ENCODE peak calls at places on chromosomes 13 and 19, in four cellular contexts. H is mammary epithelial cell, T is mesenchymal stem cell, B is colonic mucosa. X is an unnamed sample.

GRCh38 chr19:47005873-47006272 is 13.8 kb upstream of the NPAS1 start:
- DNase-seq in H (no peak), T (no peak), B (no peak), X (no peak)

GRCh38 chr13:45105895-45106294 is 14.4 kb upstream of the GTF2F2 start:
- DNase-seq in H (no peak), B (no peak), T (peak; percentile 41), X (no peak)

GRCh38 chr13:94641432-94641941 is 39.8 kb downstream of the GPR180 start:
- DNase-seq in H (peak; percentile 86), B (no peak), T (peak; percentile 84), X (peak; percentile 76)

GRCh38 chr13:43663474-43664090 is 123.2 kb downstream of the ENOX1 start:
- DNase-seq in B (no peak), T (no peak), H (no peak), X (peak; percentile 39)

GRCh38 chr13:28819046-28819747 is 942 bp upstream of the MTUS2 start:
- DNase-seq in T (peak; percentile 31), B (no peak), H (peak; percentile 26), X (peak; percentile 2)

GRCh38 chr19:11387154-11388034 is 3.3 kb upstream of the EPOR start:
- DNase-seq in T (no peak), H (no peak), B (no peak), X (no peak)

GRCh38 chr13:27650312-27650711 is 28.6 kb downstream of the POLR1D start:
- DNase-seq in T (no peak), B (no peak), H (no peak), X (no peak)

GRCh38 chr19:3065675-3066357 is 3.5 kb upstream of the TLE5 start:
- DNase-seq in H (no peak), B (peak; percentile 46), T (no peak), X (no peak)

GRCh38 chr13:99658266-99658991 is 157.2 kb downstream of the TM9SF2 start:
- DNase-seq in H (peak; percentile 32), B (peak; percentile 40), T (peak; percentile 58), X (peak; percentile 33)

GRCh38 chr19:48194041-48194871 is 23.8 kb downstream of the ZSWIM9 start:
- DNase-seq in B (no peak), T (no peak), H (no peak), X (no peak)

GRCh38 chr13:72692884-72693514 is 34.4 kb downstream of the MZT1 start:
- DNase-seq in H (no peak), B (no peak), T (no peak), X (no peak)

GRCh38 chr13:30388401-30389283 is 33.7 kb upstream of the UBE2L5 start:
- DNase-seq in B (no peak), H (peak; percentile 42), T (no peak), X (no peak)

GRCh38 chr19:1757468-1758230 is 4.3 kb downstream of the ONECUT3 start:
- DNase-seq in T (no peak), B (no peak), H (no peak), X (no peak)

GRCh38 chr19:44993926-44994537 is 7.2 kb upstream of the RELB start:
- DNase-seq in T (no peak), H (no peak), B (no peak), X (no peak)

GRCh38 chr19:43078311-43078710 is 4.2 kb downstream of the PSG2 start:
- DNase-seq in B (no peak), T (no peak), H (peak; percentile 84), X (peak; percentile 80)

GRCh38 chr13:79776538-79776937 is 295.6 kb downstream of the NDFIP2 start:
- DNase-seq in H (no peak), T (peak; percentile 63), B (no peak), X (peak; percentile 22)

GRCh38 chr19:56108447-56109195 is 12.5 kb downstream of the ZNF787 start:
- DNase-seq in B (no peak), H (no peak), T (no peak), X (no peak)

GRCh38 chr19:14375055-14375581 is 6.1 kb upstream of the ADGRE5 start:
- DNase-seq in T (no peak), H (no peak), B (no peak), X (no peak)

GRCh38 chr19:46730595-46730994 is 13.7 kb upstream of the PRKD2 start:
- DNase-seq in T (no peak), H (no peak), B (no peak), X (no peak)

GRCh38 chr13:104522235-104523072 is 1456.2 kb upstream of the SLC10A2 start:
- DNase-seq in B (no peak), T (no peak), H (no peak), X (no peak)

GRCh38 chr13:31982540-31982939 is 49.0 kb upstream of the FRY start:
- DNase-seq in H (peak; percentile 95), B (peak; percentile 54), T (peak; percentile 98), X (peak; percentile 96)

GRCh38 chr19:51354742-51355148 is 11.4 kb downstream of the ETFB start:
- DNase-seq in H (peak; percentile 26), B (no peak), T (peak; percentile 46), X (peak; percentile 53)

GRCh38 chr19:46202872-46203860 is 26.4 kb upstream of the IGFL1 start:
- DNase-seq in H (peak; percentile 58), T (no peak), B (no peak), X (no peak)

GRCh38 chr19:10796653-10797052 is 39.4 kb downstream of the TMED1 start:
- DNase-seq in H (no peak), T (no peak), B (no peak), X (no peak)

DNA sequence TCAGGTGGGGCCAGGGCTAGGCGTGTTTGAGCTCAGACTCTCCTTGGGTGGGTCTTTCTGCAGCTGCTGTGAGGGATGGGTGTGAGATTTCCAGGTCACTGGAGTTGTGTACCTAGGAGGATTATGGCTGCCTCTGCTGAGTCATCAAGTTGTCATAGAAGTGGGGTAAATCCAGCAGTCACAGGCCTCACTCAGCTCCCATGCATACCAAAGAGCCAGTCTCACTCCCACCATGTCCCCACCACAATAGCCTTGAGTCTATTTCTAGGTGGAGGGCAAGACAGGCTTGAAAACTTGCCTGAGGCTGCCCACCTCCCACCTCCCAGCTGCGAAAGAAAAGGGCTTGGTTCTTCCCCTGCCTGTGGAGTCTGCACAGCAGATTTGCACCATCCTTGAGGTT is 194.0 kb upstream of the PCDH17 start:
- DNase-seq in H (no peak), T (no peak), B (no peak), X (no peak)
- H3K27ac ChIP-seq in H (no peak overlapping the region), T (no peak overlapping the region), B (no peak overlapping the region), X (no peak overlapping the region)

GRCh38 chr13:76552807-76553206 is 333.4 kb downstream of the KCTD12 start:
- DNase-seq in T (no peak), B (no peak), H (no peak), X (no peak)
- H3K9ac ChIP-seq in T (no peak overlapping the region), B (no peak overlapping the region), H (no peak overlapping the region), X (no peak overlapping the region)

GRCh38 chr13:77309254-77309653 is 17.6 kb downstream of the MYCBP2 start:
- DNase-seq in B (no peak), T (no peak), H (no peak), X (no peak)
- H3K4me1 ChIP-seq in B (peaks cover 4% of the 10 kb centered on the region), T (no peaks in the 10 kb centered on the region), H (peaks cover 5% of the 10 kb centered on the region), X (no peaks in the 10 kb centered on the region)

GRCh38 chr19:30359936-30360335 is 12.2 kb upstream of the ZNF536 start:
- DNase-seq in H (no peak), T (no peak), B (no peak), X (no peak)
- H3K27ac ChIP-seq in H (no peak overlapping the region), T (no peak overlapping the region), B (no peak overlapping the region), X (no peak overlapping the region)

GRCh38 chr19:18894254-18895037 is 1.5 kb downstream of the CERS1 start:
- DNase-seq in T (no peak), B (no peak), H (no peak), X (peak; percentile 30)

GRCh38 chr19:18893573-18894253 is 2.2 kb downstream of the CERS1 start:
- DNase-seq in B (no peak), H (no peak), T (no peak), X (no peak)

GRCh38 chr19:18896421-18896841 is 473 bp upstream of the CERS1 start:
- DNase-seq in B (no peak), H (peak; percentile 17), T (no peak), X (no peak)

GRCh38 chr19:18895828-18896341 is at the start of gene CERS1:
- DNase-seq in B (no peak), H (no peak), T (no peak), X (no peak)

DNA sequence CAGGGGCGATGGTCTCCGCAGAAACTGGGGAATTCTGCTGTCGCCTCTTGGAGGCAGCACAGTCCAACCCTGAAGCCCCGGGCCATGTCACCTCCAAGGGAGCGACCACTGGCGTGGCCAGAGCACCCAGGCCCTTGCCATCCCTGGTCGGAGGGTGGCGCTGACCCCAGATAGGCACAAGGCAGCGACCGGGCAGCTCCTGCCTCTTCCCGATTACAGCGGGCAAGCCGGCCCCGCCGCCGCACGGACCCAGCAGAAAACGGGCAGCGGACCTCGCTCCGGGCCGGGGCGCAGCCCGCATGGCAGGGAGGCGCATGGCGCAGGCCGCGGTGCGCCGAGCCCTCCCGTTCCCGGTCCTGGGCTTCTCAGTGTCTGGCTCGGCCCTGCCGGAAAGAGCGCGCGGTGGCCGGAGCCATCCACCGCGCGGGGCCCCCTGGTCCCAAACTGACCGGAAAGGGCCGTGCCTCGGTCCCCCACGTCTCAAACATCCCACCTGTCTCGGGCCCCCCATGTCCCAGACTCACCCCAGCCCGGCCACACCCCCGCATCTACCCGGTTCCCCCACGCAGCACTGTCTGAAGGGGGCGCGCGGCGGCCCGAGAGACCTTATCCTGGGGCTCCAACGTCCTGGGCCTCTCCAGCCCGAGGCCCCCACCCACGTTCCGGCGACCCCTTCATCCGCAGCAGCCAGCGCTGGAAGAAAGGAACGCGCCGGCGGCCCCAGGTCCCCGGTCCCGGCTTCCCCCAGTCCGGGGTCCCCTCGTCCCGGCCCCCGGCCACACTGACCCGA is 725 bp downstream of the CERS1 start:
- DNase-seq in T (peak; percentile 40), B (no peak), H (peak; percentile 28), X (no peak)
- H3K9ac ChIP-seq in T (no peak overlapping the region), B (no peak overlapping the region), H (no peak overlapping the region), X (no peak overlapping the region)

GRCh38 chr13:98544105-98544710 is 32.7 kb downstream of the STK24 start:
- DNase-seq in H (no peak), T (no peak), B (no peak), X (no peak)
- H3K4me1 ChIP-seq in H (peaks cover 21% of the 10 kb centered on the region), T (peaks cover 12% of the 10 kb centered on the region), B (peaks cover 37% of the 10 kb centered on the region), X (peaks cover 19% of the 10 kb centered on the region)

X was measured in astrocyte.